ENCODE peak calls at places on chromosomes 3 and 15, in ten cellular contexts. U is tibial nerve, R is adrenal gland, S is endothelial cell of umbilical vein, T is spleen, I is breast epithelium, W is thyroid gland, N is A549, J is esophagus squamous epithelium, G is Peyer's patch. K is an unnamed sample.

GRCh38 chr15:60972301-60972700 is 256.8 kb downstream of the RORA start:
- DNase-seq in U (no peak), R (no peak), S (peak; percentile 25), T (no peak), I (no peak), W (no peak), N (no peak), J (no peak), G (no peak), K (no peak)

GRCh38 chr3:123369085-123369484 is 79.8 kb downstream of the ADCY5 start:
- DNase-seq in U (no peak), R (no peak), S (no peak), T (peak; percentile 29), I (no peak), W (no peak), N (no peak), J (no peak), G (no peak), K (no peak)

GRCh38 chr3:76107935-76108570 is 322.7 kb upstream of the ZNF717 start:
- DNase-seq in U (no peak), R (no peak), S (no peak), T (no peak), I (no peak), W (no peak), N (peak; percentile 16), J (no peak), G (no peak), K (peak; percentile 28)

GRCh38 chr15:95259513-95259912 is 1028.2 kb downstream of the MCTP2 start:
- DNase-seq in U (peak; percentile 52), R (peak; percentile 58), S (peak; percentile 92), T (no peak), I (no peak), W (peak; percentile 48), N (peak; percentile 81), J (no peak), G (no peak), K (peak; percentile 80)

GRCh38 chr3:33826688-33827087 is 28.3 kb downstream of the PDCD6IP start:
- DNase-seq in U (no peak), R (no peak), S (no peak), T (no peak), I (no peak), W (no peak), N (no peak), J (no peak), G (no peak), K (no peak)

GRCh38 chr3:107657971-107658370 is 135.2 kb downstream of the BBX start:
- DNase-seq in U (no peak), R (no peak), S (no peak), T (no peak), I (no peak), W (no peak), N (no peak), J (no peak), G (no peak), K (no peak)

GRCh38 chr3:143070977-143071551 is 48.5 kb upstream of the CHST2 start:
- DNase-seq in U (no peak), R (no peak), S (no peak), T (no peak), I (no peak), W (no peak), N (peak; percentile 48), J (no peak), G (no peak), K (no peak)

GRCh38 chr3:69309810-69310209 is 76.1 kb downstream of the FRMD4B start:
- DNase-seq in U (no peak), R (no peak), S (no peak), T (no peak), I (no peak), W (no peak), N (peak; percentile 60), J (no peak), G (no peak), K (no peak)

GRCh38 chr15:73685981-73686380 is 1.8 kb downstream of the CD276 start:
- DNase-seq in U (no peak), R (no peak), S (no peak), T (no peak), I (no peak), W (no peak), N (no peak), J (no peak), G (no peak), K (no peak)

GRCh38 chr3:136772709-136773108 is 20.5 kb upstream of the STAG1 start:
- DNase-seq in U (no peak), R (no peak), S (no peak), T (no peak), I (no peak), W (no peak), N (no peak), J (no peak), G (no peak), K (no peak)

GRCh38 chr15:57224664-57225063 is 151.6 kb upstream of the CGNL1 start:
- DNase-seq in U (no peak), R (no peak), S (no peak), T (no peak), I (no peak), W (no peak), N (no peak), J (no peak), G (no peak), K (no peak)

GRCh38 chr3:173467501-173467900 is 70.0 kb downstream of the NLGN1 start:
- DNase-seq in U (no peak), R (no peak), S (peak; percentile 7), T (no peak), I (no peak), W (no peak), N (no peak), J (no peak), G (no peak), K (no peak)

GRCh38 chr3:10193692-10194327 is 29.1 kb downstream of the IRAK2 start:
- DNase-seq in U (no peak), R (no peak), S (no peak), T (peak; percentile 78), I (no peak), W (peak; percentile 51), N (no peak), J (no peak), G (no peak), K (no peak)
- H3K27ac ChIP-seq in U (peak overlapping the region; percentile 88), R (peak overlapping the region; percentile 93), S (peak overlapping the region; percentile 100), T (peak overlapping the region; percentile 82), I (peak overlapping the region; percentile 85), W (peak overlapping the region; percentile 97), N (peak overlapping the region; percentile 88), J (peak overlapping the region; percentile 82), G (peak overlapping the region; percentile 63), K (peak overlapping the region; percentile 74)

DNA sequence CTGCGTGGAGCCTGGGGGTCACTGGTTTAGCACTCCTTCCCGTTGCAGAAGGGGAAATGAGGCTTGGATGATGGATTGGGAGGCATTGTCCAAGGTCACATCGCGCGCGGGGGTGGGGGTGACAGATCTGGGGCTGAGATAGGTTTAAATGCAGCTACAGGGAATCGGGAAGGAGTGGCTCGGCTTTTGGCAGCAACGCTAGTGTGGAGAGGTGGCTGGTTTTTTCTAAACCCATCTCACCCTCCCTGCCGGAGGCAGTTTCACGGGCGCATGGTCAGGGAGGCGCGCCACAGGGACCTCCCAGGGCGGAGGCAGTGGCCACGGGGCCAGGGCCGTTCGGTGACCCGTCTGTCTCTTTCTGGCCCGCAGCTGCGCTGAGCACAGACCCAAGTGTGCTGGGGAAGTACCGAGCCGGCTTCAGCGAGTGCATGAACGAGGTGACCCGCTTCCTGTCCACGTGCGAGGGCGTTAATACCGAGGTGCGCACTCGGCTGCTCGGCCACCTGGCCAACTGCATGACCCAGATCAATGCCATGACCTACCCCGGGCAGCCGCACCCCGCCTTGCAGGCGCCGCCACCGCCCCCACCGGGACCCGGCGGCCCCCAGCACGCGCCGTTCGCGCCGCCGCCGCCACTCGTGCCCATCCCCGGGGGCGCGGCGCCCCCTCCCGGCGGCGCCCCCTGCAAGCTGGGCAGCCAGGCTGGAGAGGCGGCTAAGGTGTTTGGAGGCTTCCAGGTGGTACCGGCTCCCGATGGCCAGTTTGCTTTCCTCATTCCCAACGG is 1.6 kb downstream of the HES1 start:
- DNase-seq in U (peak; percentile 35), R (peak; percentile 75), S (peak; percentile 74), T (peak; percentile 94), I (peak; percentile 65), W (peak; percentile 88), N (peak; percentile 65), J (no peak), G (peak; percentile 79), K (peak; percentile 79)
- TF ChIP-seq CTCF in U (peak; percentile 71), R (peak; percentile 22), S (peak; percentile 62), T (peak; percentile 47), I (peak; percentile 40), W (peak; percentile 43), N (peak; percentile 68), J (peak; percentile 18), G (peak; percentile 32), K (peak; percentile 30)

GRCh38 chr15:40850576-40851112 is 6.8 kb downstream of the SPINT1 start:
- DNase-seq in U (no peak), R (no peak), S (no peak), T (peak; percentile 39), I (no peak), W (no peak), N (no peak), J (no peak), G (no peak), K (no peak)
- TF ChIP-seq POLR2A in U (no peak), R (no peak), S (no peak), T (no peak), I (no peak), W (no peak), N (no peak), J (no peak), G (no peak), K (no peak)

GRCh38 chr3:28745904-28746617 is 397.4 kb upstream of the AZI2 start:
- DNase-seq in U (no peak), R (no peak), S (peak; percentile 76), T (no peak), I (no peak), W (no peak), N (no peak), J (no peak), G (no peak), K (no peak)

GRCh38 chr3:28745436-28745835 is 396.8 kb upstream of the AZI2 start:
- DNase-seq in U (no peak), R (no peak), S (peak; percentile 68), T (no peak), I (no peak), W (no peak), N (no peak), J (no peak), G (no peak), K (no peak)

GRCh38 chr3:28739647-28740046 is 391.0 kb upstream of the AZI2 start:
- DNase-seq in U (no peak), R (no peak), S (no peak), T (no peak), I (no peak), W (no peak), N (no peak), J (no peak), G (no peak), K (no peak)

GRCh38 chr3:28746990-28747389 is 398.4 kb upstream of the AZI2 start:
- DNase-seq in U (no peak), R (no peak), S (no peak), T (no peak), I (no peak), W (no peak), N (no peak), J (no peak), G (no peak), K (no peak)

DNA sequence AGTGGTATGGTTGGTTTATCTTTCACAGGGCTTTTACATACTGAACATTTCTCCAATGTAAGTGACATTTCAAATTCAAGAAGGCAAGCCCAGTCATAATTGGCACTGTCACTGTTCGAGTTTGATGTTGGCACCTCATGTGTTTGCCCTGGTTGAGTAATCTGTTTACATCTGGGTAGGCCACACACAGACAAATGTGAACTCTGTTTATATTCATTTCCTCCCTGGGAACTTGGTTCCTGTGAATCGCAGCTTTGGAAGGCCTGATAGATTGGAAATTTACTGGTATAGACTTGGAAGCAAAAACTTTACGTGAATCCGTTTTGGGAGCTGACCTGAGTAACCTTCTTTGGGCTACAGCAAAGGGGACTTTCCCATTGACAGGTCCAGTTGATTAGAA is 395.2 kb upstream of the AZI2 start:
- DNase-seq in U (no peak), R (no peak), S (no peak), T (no peak), I (no peak), W (no peak), N (peak; percentile 31), J (no peak), G (no peak), K (no peak)
- H3K27ac ChIP-seq in U (no peak overlapping the region), R (no peak overlapping the region), S (no peak overlapping the region), T (no peak overlapping the region), I (no peak overlapping the region), W (no peak overlapping the region), N (no peak overlapping the region), J (no peak overlapping the region), G (no peak overlapping the region), K (no peak overlapping the region)

K was measured in testis.